ENCODE peak calls at places on chromosome 1, in seven cellular contexts. Q is stimulated activated CD4-positive, alpha-beta T cell treated with anti-CD3 and anti-CD28 coated beads, TNF-alpha, amount 100 ng/mL, for 1 hour; S is NCI-H1105 treated with DMSO at 0.1 percent for 48 hours; X is activated naive CD4-positive, alpha-beta T cell treated with Interleukin-2 at 50 U/mL for 16 hours; A is memory B cell; E is left cardiac atrium; U is AG10803. N is an unnamed sample.

GRCh38 chr1:234886081-234886874 is 242.4 kb downstream of the TOMM20 start:
- DNase-seq in S (no peak), U (peak; percentile 43), E (no peak), A (no peak), X (no peak), Q (no peak), N (no peak)

GRCh38 chr1:110645962-110646735 is 28.6 kb downstream of the KCNA3 start:
- DNase-seq in S (no peak), E (no peak), Q (no peak), A (no peak), U (peak; percentile 37), X (no peak), N (no peak)

GRCh38 chr1:178541829-178542553 is 29.1 kb downstream of the TEX35 start:
- DNase-seq in S (no peak), A (no peak), X (peak; percentile 48), E (peak; percentile 54), U (no peak), Q (no peak), N (no peak)

GRCh38 chr1:53362851-53363642 is 35.2 kb upstream of the LRP8 start:
- DNase-seq in S (no peak), Q (no peak), X (no peak), E (no peak), A (peak; percentile 8), U (no peak), N (no peak)

GRCh38 chr1:94463765-94464330 is 45.7 kb downstream of the ABCD3 start:
- DNase-seq in S (peak; percentile 7), A (no peak), E (no peak), X (no peak), U (peak; percentile 51), Q (no peak), N (peak; percentile 56)

GRCh38 chr1:32464716-32465540 is at the start of gene ZBTB8B:
- DNase-seq in X (peak; percentile 35), A (peak; percentile 26), Q (no peak), E (peak; percentile 81), S (peak; percentile 99), U (peak; percentile 21), N (no peak)

GRCh38 chr1:89022167-89022959 is at the start of gene GBP3:
- DNase-seq in X (no peak), U (peak; percentile 74), A (peak; percentile 15), Q (no peak), E (no peak), S (no peak), N (no peak)

GRCh38 chr1:228937851-228938247 is 202.6 kb downstream of the RHOU start:
- DNase-seq in Q (no peak), A (no peak), S (no peak), U (no peak), E (peak; percentile 40), X (no peak), N (no peak)

GRCh38 chr1:186244825-186245224 is 130.2 kb downstream of the TPR start:
- DNase-seq in U (no peak), A (no peak), Q (no peak), X (no peak), E (no peak), S (no peak), N (no peak)

GRCh38 chr1:12473596-12474329 is 144.2 kb downstream of the DHRS3 start:
- DNase-seq in S (no peak), U (peak; percentile 26), X (no peak), Q (no peak), E (peak; percentile 54), A (no peak), N (no peak)

GRCh38 chr1:40161888-40162397 is 756 bp downstream of the RLF start:
- DNase-seq in U (no peak), A (no peak), E (no peak), Q (no peak), X (no peak), S (peak; percentile 43), N (no peak)

GRCh38 chr1:19758227-19758830 is 41.4 kb downstream of the TMCO4 start:
- DNase-seq in U (peak; percentile 97), S (no peak), X (no peak), Q (no peak), E (no peak), A (no peak), N (no peak)

GRCh38 chr1:246947255-246947654 is 15.5 kb upstream of the AHCTF1 start:
- DNase-seq in X (no peak), A (no peak), S (no peak), U (peak; percentile 49), Q (no peak), E (peak; percentile 77), N (no peak)

GRCh38 chr1:50704126-50704525 is 255.9 kb downstream of the FAF1 start:
- DNase-seq in S (peak; percentile 64), X (no peak), E (no peak), Q (no peak), A (no peak), U (peak; percentile 40), N (no peak)

GRCh38 chr1:51937112-51937511 is 53.4 kb downstream of the RAB3B start:
- DNase-seq in S (no peak), E (no peak), Q (no peak), X (no peak), U (no peak), A (no peak), N (no peak)

GRCh38 chr1:94079056-94079990 is 41.6 kb downstream of the ABCA4 start:
- DNase-seq in X (no peak), Q (no peak), U (no peak), A (no peak), E (no peak), S (no peak), N (no peak)

GRCh38 chr1:186749820-186750219 is 69.6 kb upstream of the PTGS2 start:
- DNase-seq in U (no peak), A (no peak), S (no peak), Q (no peak), E (no peak), X (no peak), N (no peak)

N was measured in GF-D8.